ENCODE peak calls at places on chromosomes 11 and 22, in seven cellular contexts. D is RWPE2, P is Peyer's patch, O is fibroblast of lung, L is SK-N-SH, C is colonic mucosa, I is spleen. V is an unnamed sample. For H3K36me3, the result is how much of the 10 kb centered on the place peaks cover.

GRCh38 chr11:46674463-46675287 is 25.7 kb downstream of the ARHGAP1 start:
- DNase-seq in P (peak), O (no peak), L (peak), D (peak), I (peak), C (peak), V (peak)

GRCh38 chr11:86577663-86578636 is 94.5 kb downstream of the ME3 start:
- DNase-seq in D (no peak), L (no peak), O (peak), I (peak), C (peak), P (no peak), V (peak)

GRCh38 chr22:38032681-38033521 is 24.3 kb upstream of the PICK1 start:
- DNase-seq in D (no peak), C (no peak), L (no peak), P (no peak), O (peak), I (no peak), V (no peak)

GRCh38 chr22:48180631-48181030 is 1418.2 kb downstream of the TBC1D22A start:
- DNase-seq in L (no peak), C (no peak), O (no peak), P (no peak), I (no peak), D (no peak), V (no peak)

GRCh38 chr22:32990187-32990586 is 68.0 kb downstream of the SYN3 start:
- DNase-seq in P (no peak), L (no peak), C (no peak), D (no peak), O (no peak), I (no peak), V (no peak)

GRCh38 chr22:49948116-49948515 is 12.5 kb upstream of the PIM3 start:
- DNase-seq in D (no peak), O (no peak), P (no peak), C (peak), L (no peak), I (no peak), V (no peak)

GRCh38 chr22:39785232-39785631 is 108.3 kb downstream of the ENTHD1 start:
- DNase-seq in L (no peak), O (no peak), C (no peak), D (no peak), P (no peak), I (no peak), V (no peak)

GRCh38 chr11:95715777-95716241 is 73.8 kb downstream of the FAM76B start:
- DNase-seq in C (no peak), O (peak), L (no peak), D (no peak), P (peak), I (no peak), V (no peak)

GRCh38 chr22:37419916-37420655 is 7.2 kb downstream of the ELFN2 start:
- DNase-seq in L (peak), D (no peak), O (peak), P (no peak), C (no peak), I (no peak), V (peak)

GRCh38 chr22:26139320-26139719 is 29.9 kb upstream of the SEZ6L start:
- DNase-seq in I (no peak), D (no peak), L (peak), P (no peak), C (no peak), O (no peak), V (no peak)

GRCh38 chr11:64887234-64887756 is 8.9 kb upstream of the EHD1 start:
- DNase-seq in O (no peak), P (no peak), L (no peak), I (no peak), D (no peak), C (no peak), V (no peak)

GRCh38 chr11:68692881-68693483 is 8.6 kb downstream of the GAL start:
- DNase-seq in P (no peak), L (no peak), D (peak), C (no peak), I (no peak), O (no peak), V (peak)

GRCh38 chr11:120184946-120185677 is 25.7 kb upstream of the OAF start:
- DNase-seq in D (no peak), L (peak), I (peak), O (peak), P (no peak), C (peak), V (peak)

GRCh38 chr11:12116425-12117032 is 6.1 kb downstream of the MICAL2 start:
- DNase-seq in O (no peak), I (no peak), D (no peak), C (no peak), L (no peak), P (no peak), V (no peak)

GRCh38 chr11:64290894-64291745 is at the start of gene KCNK4:
- DNase-seq in P (no peak), C (no peak), O (no peak), I (no peak), L (peak), D (no peak), V (no peak)

GRCh38 chr11:128575174-128575955 is 12.0 kb downstream of the ETS1 start:
- DNase-seq in L (no peak), P (no peak), I (no peak), O (no peak), C (no peak), D (no peak), V (no peak)

GRCh38 chr11:2539761-2540520 is 95.1 kb downstream of the KCNQ1 start:
- DNase-seq in P (no peak), C (no peak), D (peak), I (peak), O (no peak), L (no peak), V (no peak)

GRCh38 chr11:63919267-63920125 is 2.5 kb upstream of the RCOR2 start:
- DNase-seq in I (no peak), O (no peak), P (no peak), C (peak), L (peak), D (no peak), V (no peak)

GRCh38 chr11:2366271-2366670 is 10.8 kb upstream of the CD81 start:
- DNase-seq in O (no peak), I (no peak), C (no peak), L (no peak), D (no peak), P (no peak), V (no peak)

GRCh38 chr11:78586452-78587046 is 11.9 kb upstream of the NARS2 start:
- DNase-seq in C (no peak), D (no peak), I (no peak), P (no peak), L (peak), O (no peak), V (no peak)

GRCh38 chr11:84437129-84438123 is 1151.3 kb upstream of the CCDC90B start:
- DNase-seq in C (peak), O (peak), D (no peak), I (no peak), L (no peak), P (peak), V (peak)

GRCh38 chr22:28899199-28899853 is 16.0 kb downstream of the ZNRF3 start:
- DNase-seq in P (no peak), O (peak), L (no peak), C (no peak), D (peak), I (peak), V (no peak)

GRCh38 chr11:13238879-13239514 is 38.6 kb upstream of the BMAL1 start:
- DNase-seq in I (no peak), P (peak), O (peak), C (peak), L (peak), D (no peak), V (peak)

DNA sequence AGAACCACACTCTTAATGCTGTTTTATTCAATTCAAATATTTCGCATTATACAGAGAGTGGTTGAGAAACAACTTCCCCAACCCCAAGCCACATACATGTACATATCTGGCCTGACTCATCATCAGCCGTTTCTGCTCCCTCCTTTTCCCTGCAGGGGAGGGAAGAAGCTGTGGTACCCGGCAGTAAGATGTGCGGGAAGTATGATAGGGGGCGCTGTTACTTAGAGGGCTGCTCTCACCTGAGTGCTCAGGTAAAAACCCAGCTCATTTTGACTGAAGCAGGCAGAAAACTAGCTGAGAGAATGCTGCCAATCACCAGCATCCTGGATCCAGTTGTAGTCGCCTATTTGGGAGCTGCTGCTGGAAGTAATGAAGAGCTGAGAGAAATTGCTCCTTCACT is 85.6 kb downstream of the NELL1 start:
- DNase-seq in O (no peak), D (no peak), I (no peak), L (peak), C (no peak), P (no peak), V (no peak)
- TF ChIP-seq CTCF in O (no peak), D (no peak), I (no peak), L (no peak), C (no peak), P (no peak), V (peak)

GRCh38 chr11:101129203-101129943 is at the start of gene PGR:
- DNase-seq in O (no peak), P (no peak), L (peak), I (no peak), D (no peak), C (peak), V (peak)
- H3K4me3 ChIP-seq in O (peak), P (peak), L (no peak), I (peak), D (no peak), C (peak), V (no peak)

GRCh38 chr11:72688486-72688885 is 14.3 kb upstream of the PDE2A start:
- DNase-seq in P (no peak), C (no peak), L (no peak), O (no peak), D (no peak), I (no peak), V (no peak)
- H3K36me3 ChIP-seq in P (under half), C (under half), L (under half), O (under half), D (under half), I (half or more), V (under half)

DNA sequence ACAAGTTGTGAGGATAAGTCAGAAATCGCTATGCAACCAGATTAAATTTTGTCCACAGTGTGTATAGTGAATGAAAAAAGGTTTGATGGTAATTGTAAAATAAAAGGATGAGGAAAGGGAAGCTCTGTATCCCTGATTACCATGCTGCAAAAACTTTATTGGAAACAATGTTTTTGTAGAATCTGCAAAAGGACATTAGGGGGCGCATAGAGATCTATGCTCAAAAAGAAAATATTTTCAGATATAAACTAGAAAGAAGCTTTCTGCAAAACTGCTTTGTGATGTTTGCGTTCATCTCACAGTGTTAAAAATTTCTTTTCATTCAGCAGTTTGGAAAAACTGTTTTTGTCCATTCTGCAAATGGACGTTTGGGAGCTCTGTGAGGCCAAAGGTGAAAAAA is 390.5 kb downstream of the OR4C45 start:
- DNase-seq in O (no peak), P (no peak), I (no peak), C (no peak), L (no peak), D (no peak), V (no peak)
- TF ChIP-seq CTCF in O (no peak), P (no peak), I (no peak), C (no peak), L (peak), D (no peak), V (no peak)

GRCh38 chr11:61581030-61581928 is at the start of gene SYT7:
- DNase-seq in D (peak), O (peak), P (peak), I (peak), C (peak), L (peak), V (peak)

GRCh38 chr11:61580292-61580888 is 486 bp downstream of the SYT7 start:
- DNase-seq in D (no peak), P (no peak), O (no peak), L (no peak), I (peak), C (no peak), V (no peak)

GRCh38 chr11:61578819-61579218 is 2.1 kb downstream of the SYT7 start:
- DNase-seq in P (no peak), L (no peak), I (no peak), O (no peak), C (no peak), D (no peak), V (no peak)

GRCh38 chr11:61577383-61578118 is 3.3 kb downstream of the SYT7 start:
- DNase-seq in C (no peak), L (peak), I (no peak), O (no peak), P (no peak), D (no peak), V (peak)

DNA sequence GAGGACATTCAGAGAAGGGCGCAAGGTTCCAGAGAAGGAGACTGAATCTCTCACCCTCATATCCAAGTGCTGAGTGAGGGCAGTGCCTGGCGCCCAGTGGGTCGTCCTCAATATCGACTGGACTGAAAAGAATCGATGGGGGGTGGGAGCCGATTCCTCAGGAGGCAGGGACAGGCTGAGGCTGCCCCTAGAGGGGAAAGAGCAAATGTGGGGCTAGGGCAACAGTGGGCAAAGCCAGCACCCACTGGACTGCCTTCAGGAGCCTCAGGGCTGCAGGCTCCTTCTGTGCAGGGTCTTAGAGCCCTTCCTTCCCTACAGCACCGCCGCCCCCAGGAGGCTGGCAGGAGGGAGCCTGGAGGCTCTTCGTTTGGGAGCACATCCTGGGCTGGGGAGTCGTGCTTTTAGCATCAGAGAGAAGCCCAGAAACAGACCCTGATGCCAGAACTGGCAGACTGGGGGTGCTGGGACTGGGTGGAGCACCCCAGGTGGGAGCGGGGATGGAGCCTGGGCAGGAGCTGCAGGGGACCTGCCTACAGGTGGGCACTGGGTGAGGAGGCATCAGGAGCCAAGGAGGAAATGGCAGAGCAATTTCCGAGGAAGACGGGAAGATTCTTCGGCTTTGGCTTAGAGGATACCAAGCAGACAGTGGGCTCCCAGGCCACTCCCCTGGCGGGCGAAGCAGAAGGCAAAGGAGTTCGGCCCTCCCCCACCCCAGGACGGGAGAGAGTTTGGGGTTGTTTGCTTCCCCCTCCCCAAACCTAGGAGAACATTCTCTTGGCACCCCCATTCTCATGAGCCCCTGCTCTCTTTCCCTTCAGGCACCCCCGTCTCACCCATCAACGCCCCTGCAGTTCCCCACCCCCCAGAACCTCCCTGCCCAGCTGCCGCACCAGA is 1.2 kb downstream of the SYT7 start:
- DNase-seq in O (no peak), C (no peak), L (no peak), D (no peak), I (no peak), P (no peak), V (no peak)
- H3K4me3 ChIP-seq in O (peak), C (peak), L (peak), D (peak), I (peak), P (peak), V (peak)

GRCh38 chr22:45735273-45735672 is 63.6 kb downstream of the ATXN10 start:
- DNase-seq in I (no peak), P (no peak), L (no peak), D (no peak), O (no peak), C (no peak), V (no peak)
- H3K36me3 ChIP-seq in I (under half), P (under half), L (half or more), D (half or more), O (under half), C (under half), V (under half)

V was measured in Caco-2.